ENCODE peak calls at places on chromosomes 1 and 21, in seven cellular contexts. Y is activated naive CD4-positive, alpha-beta T cell treated with Interleukin-2 at 50 U/mL for 16 hours; I is C1 segment of cervical spinal cord; P is Ammon's horn; W is naive thymus-derived CD8-positive, alpha-beta T cell; Z is fibroblast of lung; E is left lung. C is an unnamed sample.

GRCh38 chr1:26044414-26044813 is 1.5 kb downstream of the SLC30A2 start:
- DNase-seq in Y (no peak), W (no peak), P (no peak), E (no peak), I (no peak), Z (no peak), C (no peak)

GRCh38 chr1:232283864-232284263 is 346.1 kb downstream of the SIPA1L2 start:
- DNase-seq in W (no peak), E (no peak), Y (no peak), P (no peak), Z (no peak), I (no peak), C (no peak)

GRCh38 chr1:67469431-67469830 is 39.2 kb upstream of the SERBP1 start:
- DNase-seq in Y (no peak), I (no peak), E (no peak), W (no peak), P (no peak), Z (no peak), C (no peak)

GRCh38 chr1:41313661-41314131 is 47.5 kb upstream of the FOXO6 start:
- DNase-seq in Y (no peak), E (no peak), I (no peak), Z (peak), P (no peak), W (peak), C (no peak)

GRCh38 chr1:151513626-151514101 is 2.5 kb downstream of the CGN start:
- DNase-seq in E (peak), W (no peak), Z (no peak), I (no peak), P (no peak), Y (no peak), C (no peak)

GRCh38 chr1:151693057-151693651 is 23.4 kb downstream of the CELF3 start:
- DNase-seq in W (no peak), I (no peak), E (no peak), Y (no peak), P (peak), Z (peak), C (peak)

GRCh38 chr1:18899363-18900049 is 2.8 kb downstream of the ALDH4A1 start:
- DNase-seq in W (no peak), Z (no peak), I (no peak), P (no peak), Y (no peak), E (no peak), C (no peak)

GRCh38 chr1:109275706-109276345 is 7.1 kb downstream of the PSRC1 start:
- DNase-seq in P (no peak), W (no peak), Z (peak), Y (no peak), I (no peak), E (no peak), C (peak)

GRCh38 chr1:47547753-47548152 is 109.9 kb downstream of the FOXD2 start:
- DNase-seq in I (no peak), P (no peak), W (no peak), Y (no peak), Z (peak), E (no peak), C (no peak)

GRCh38 chr1:93845554-93846150 is 33.4 kb downstream of the DNTTIP2 start:
- DNase-seq in I (no peak), P (peak), Z (peak), E (no peak), Y (no peak), W (no peak), C (peak)

GRCh38 chr1:33653226-33653625 is 180.8 kb downstream of the ZSCAN20 start:
- DNase-seq in W (no peak), E (no peak), Z (no peak), I (no peak), Y (no peak), P (peak), C (no peak)

GRCh38 chr1:206419250-206419649 is 51.0 kb upstream of the IKBKE start:
- DNase-seq in P (no peak), Y (no peak), Z (peak), E (no peak), I (no peak), W (no peak), C (no peak)

GRCh38 chr1:6860401-6860800 is 75.1 kb downstream of the CAMTA1 start:
- DNase-seq in Y (no peak), W (no peak), E (no peak), Z (peak), P (no peak), I (no peak), C (no peak)

GRCh38 chr1:201597551-201598230 is 58.8 kb downstream of the NAV1 start:
- DNase-seq in I (no peak), Z (no peak), Y (no peak), E (peak), P (no peak), W (no peak), C (no peak)

GRCh38 chr1:145545055-145545454 is 62.7 kb upstream of the GPR89A start:
- DNase-seq in Y (no peak), W (no peak), Z (no peak), I (no peak), E (no peak), P (no peak), C (no peak)

GRCh38 chr21:38679531-38679930 is 126.2 kb upstream of the ETS2 start:
- DNase-seq in I (no peak), Z (peak), W (no peak), Y (no peak), E (no peak), P (no peak), C (peak)

GRCh38 chr1:168454211-168454815 is 89.5 kb downstream of the XCL2 start:
- DNase-seq in Y (no peak), W (no peak), P (no peak), Z (peak), E (no peak), I (no peak), C (no peak)

GRCh38 chr1:234281826-234282489 is 91.3 kb upstream of the COA6 start:
- DNase-seq in Y (no peak), I (peak), Z (no peak), P (peak), W (no peak), E (no peak), C (no peak)

GRCh38 chr21:31665397-31665796 is 5.9 kb downstream of the SOD1 start:
- DNase-seq in E (no peak), W (no peak), P (peak), I (no peak), Y (peak), Z (peak), C (no peak)

GRCh38 chr1:228007801-228008341 is 1.1 kb downstream of the WNT3A start:
- DNase-seq in E (no peak), P (no peak), Z (no peak), Y (no peak), I (no peak), W (no peak), C (no peak)

C was measured in hepatic stellate cell.